ENCODE peak calls at places on chromosome 20, in six cellular contexts. W is WTC11, R is HepG2, H is GM12878, E is K562, P is H1. G is an unnamed sample.

GRCh38 chr20:63434599-63435378 is 37.7 kb downstream of the KCNQ2 start:
- DNase-seq in E (peak), W (peak), R (peak), H (peak), P (peak), G (peak)

GRCh38 chr20:62837790-62838458 is 21.1 kb downstream of the COL9A3 start:
- DNase-seq in W (no peak), R (peak), P (no peak), E (no peak), H (no peak), G (no peak)

GRCh38 chr20:25327521-25328235 is 63.0 kb downstream of the ABHD12 start:
- DNase-seq in E (no peak), H (no peak), P (no peak), R (no peak), W (no peak), G (no peak)

GRCh38 chr20:38935285-38935684 is 9.1 kb downstream of the FAM83D start:
- DNase-seq in E (no peak), H (no peak), R (no peak), W (no peak), P (no peak), G (no peak)

GRCh38 chr20:32603046-32603726 is 18.1 kb upstream of the NOL4L start:
- DNase-seq in H (no peak), P (no peak), R (no peak), W (no peak), E (no peak), G (no peak)

GRCh38 chr20:63641146-63641791 is 12.0 kb downstream of the STMN3 start:
- DNase-seq in W (no peak), E (peak), R (no peak), P (no peak), H (no peak), G (peak)

GRCh38 chr20:57064836-57065235 is 201.6 kb downstream of the BMP7 start:
- DNase-seq in W (no peak), H (no peak), E (no peak), P (no peak), R (no peak), G (no peak)

GRCh38 chr20:11454966-11455799 is 462.5 kb upstream of the BTBD3 start:
- DNase-seq in P (no peak), W (no peak), H (no peak), R (no peak), E (no peak), G (no peak)

GRCh38 chr20:25486377-25486776 is 78.9 kb downstream of the GINS1 start:
- DNase-seq in H (no peak), W (no peak), R (no peak), E (no peak), P (no peak), G (no peak)

GRCh38 chr20:47535088-47535487 is 33.4 kb downstream of the NCOA3 start:
- DNase-seq in W (peak), R (peak), P (peak), H (no peak), E (no peak), G (peak)

GRCh38 chr20:53847118-53847842 is 223.1 kb downstream of the BCAS1 start:
- DNase-seq in W (no peak), E (no peak), P (no peak), R (no peak), H (no peak), G (no peak)

GRCh38 chr20:63427206-63427605 is 45.2 kb downstream of the KCNQ2 start:
- DNase-seq in R (no peak), P (no peak), E (no peak), W (no peak), H (no peak), G (no peak)

GRCh38 chr20:63065911-63066310 is 59.1 kb upstream of the BHLHE23 start:
- DNase-seq in R (no peak), P (no peak), W (peak), H (no peak), E (no peak), G (no peak)

GRCh38 chr20:31987744-31988143 is 19.8 kb downstream of the XKR7 start:
- DNase-seq in H (no peak), W (no peak), P (no peak), R (peak), E (no peak), G (peak)

GRCh38 chr20:24991897-24992419 is 593 bp downstream of the APMAP start:
- DNase-seq in H (no peak), W (peak), R (no peak), E (peak), P (no peak), G (peak)

GRCh38 chr20:44959082-44959895 is 908 bp downstream of the TOMM34 start:
- DNase-seq in E (no peak), H (no peak), W (no peak), R (peak), P (no peak), G (peak)

GRCh38 chr20:56994006-56994405 is 272.4 kb downstream of the BMP7 start:
- DNase-seq in E (no peak), H (no peak), R (no peak), P (no peak), W (no peak), G (no peak)

GRCh38 chr20:31790401-31790800 is 28.8 kb upstream of the MYLK2 start:
- DNase-seq in E (no peak), W (no peak), H (no peak), P (no peak), R (no peak), G (no peak)

GRCh38 chr20:64233725-64234124 is 21.8 kb upstream of the PCMTD2 start:
- DNase-seq in W (no peak), H (no peak), P (no peak), E (no peak), R (no peak), G (no peak)

GRCh38 chr20:3730803-3731370 is 1.6 kb upstream of the HSPA12B start:
- DNase-seq in W (no peak), H (no peak), E (no peak), P (no peak), R (no peak), G (no peak)

GRCh38 chr20:63682384-63683139 is 13.9 kb upstream of the TNFRSF6B start:
- DNase-seq in P (no peak), H (no peak), E (no peak), W (no peak), R (peak), G (no peak)

GRCh38 chr20:13348301-13349239 is 127.5 kb downstream of the ISM1 start:
- DNase-seq in E (no peak), P (no peak), W (no peak), R (no peak), H (no peak), G (no peak)

GRCh38 chr20:43515628-43516027 is 8.1 kb downstream of the L3MBTL1 start:
- DNase-seq in E (peak), P (no peak), H (no peak), W (no peak), R (no peak), G (no peak)

DNA sequence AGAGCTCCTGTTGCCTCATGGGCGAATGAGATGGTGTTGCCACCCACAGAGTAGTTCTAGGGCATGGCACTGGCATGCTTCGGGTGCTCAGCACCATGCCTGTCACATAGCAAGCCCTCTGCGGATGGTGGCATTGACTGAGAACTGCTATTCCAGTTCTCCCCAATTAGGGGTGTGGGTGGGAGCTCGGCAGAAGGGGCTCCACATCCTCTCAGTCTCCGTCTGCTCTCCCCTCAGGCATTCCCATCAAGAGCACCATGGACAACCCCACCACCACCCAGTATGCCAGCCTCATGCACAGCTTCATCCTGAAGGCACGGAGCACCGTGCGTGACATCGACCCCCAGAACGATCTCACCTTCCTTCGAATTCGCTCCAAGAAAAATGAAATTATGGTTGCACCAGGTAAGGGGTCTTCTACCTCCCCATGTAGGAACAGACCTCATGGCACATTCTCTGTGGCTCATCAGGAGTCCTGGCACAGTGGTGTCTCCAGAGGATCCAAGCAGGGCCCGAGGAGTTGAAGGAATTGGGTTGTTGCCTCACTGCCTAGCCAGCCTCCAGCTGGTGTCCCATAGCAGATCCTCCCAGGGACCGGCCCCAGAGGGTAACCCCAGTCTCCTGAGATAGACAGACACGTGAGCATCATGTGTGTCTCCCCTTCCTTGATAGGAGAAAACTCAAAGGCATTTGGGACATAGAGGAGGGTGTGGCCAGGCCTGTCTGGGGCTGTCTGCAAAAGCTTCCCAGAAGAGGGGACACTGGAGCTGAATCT is 18.4 kb downstream of the DYNLRB1 start:
- DNase-seq in W (no peak), P (no peak), H (no peak), R (no peak), E (no peak), G (no peak)
- TF ChIP-seq CREB1 in W (no peak), P (no peak), H (no peak), R (no peak), E (no peak), G (no peak)

GRCh38 chr20:33993800-33994623 is at the start of gene RALY:
- DNase-seq in P (peak), H (no peak), R (peak), W (peak), E (peak), G (peak)
- TF ChIP-seq CREB1 in P (no peak), H (no peak), R (no peak), W (no peak), E (no peak), G (no peak)

DNA sequence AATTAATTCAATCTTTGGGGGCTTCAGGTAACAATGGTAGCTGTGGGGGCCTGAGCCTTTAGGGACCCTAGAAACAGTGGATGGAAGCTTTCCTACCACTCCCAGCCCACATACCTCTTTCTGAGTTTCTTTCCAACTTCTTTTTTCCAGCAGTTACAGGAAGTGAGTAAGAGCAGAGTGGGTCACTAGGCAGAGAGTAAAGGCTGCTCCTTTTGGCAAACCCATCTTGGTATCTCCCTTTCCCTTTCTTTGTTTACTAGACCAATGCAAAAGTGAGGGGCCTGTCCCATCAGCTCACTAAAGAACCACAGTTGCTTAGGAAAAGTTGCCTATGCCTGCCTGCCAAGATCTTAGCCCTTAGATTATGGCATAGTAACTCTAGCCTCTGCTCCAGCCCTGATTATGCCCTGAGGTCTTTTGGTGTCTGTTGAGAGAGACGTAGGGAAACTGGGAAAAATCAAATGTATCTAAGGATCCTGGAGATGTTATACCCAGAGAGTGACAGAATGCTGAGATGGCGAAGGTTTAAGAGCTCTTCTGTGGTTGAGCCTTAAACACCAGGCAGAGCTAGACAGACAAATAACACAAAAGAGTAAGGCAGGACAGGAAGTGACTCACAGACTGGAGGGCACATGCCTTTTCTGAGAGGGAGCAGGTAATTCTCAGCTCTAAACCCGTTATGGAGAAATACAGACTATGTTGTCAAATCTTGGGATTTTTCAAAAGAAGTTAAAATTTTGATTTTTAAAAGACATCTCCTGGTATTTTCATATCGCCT is 31.3 kb downstream of the TRMT6 start:
- DNase-seq in P (no peak), W (no peak), H (no peak), E (no peak), R (peak), G (no peak)
- TF ChIP-seq CREB1 in P (no peak), W (no peak), H (no peak), E (no peak), R (no peak), G (no peak)

DNA sequence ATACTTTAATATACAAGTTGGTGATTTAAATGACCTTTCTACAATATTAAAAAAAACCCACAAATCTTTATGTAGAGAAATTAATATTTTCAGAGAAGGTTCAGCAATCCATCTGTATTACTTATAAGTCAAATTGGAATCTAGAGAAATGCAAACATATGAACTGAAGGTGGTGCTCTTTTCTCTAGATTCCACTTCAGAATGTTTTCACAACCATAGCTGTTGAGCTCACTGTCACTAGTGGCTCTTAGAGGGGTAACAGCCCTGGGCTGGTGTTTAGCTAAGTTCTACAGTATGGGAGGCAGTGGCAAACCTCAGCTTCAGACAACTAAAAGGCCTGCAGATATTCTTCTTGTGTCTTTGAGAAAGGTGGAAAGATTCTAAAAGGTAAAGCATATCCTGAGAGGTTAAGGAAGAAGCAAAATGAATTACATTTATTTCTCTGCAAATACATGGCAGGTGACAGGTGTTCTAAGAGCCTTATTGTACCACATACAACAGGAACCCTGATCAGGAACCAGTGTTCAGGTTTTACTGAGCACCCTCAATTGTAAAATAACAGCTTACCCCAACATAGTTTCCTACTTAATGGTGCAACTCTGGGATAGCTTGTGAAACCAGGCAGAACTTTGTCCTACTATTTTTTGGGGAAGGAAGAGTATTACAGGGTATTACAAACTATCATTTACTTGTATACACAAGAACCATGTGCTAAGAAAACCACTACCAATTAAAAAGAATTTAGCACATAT is 56.6 kb upstream of the SAMHD1 start:
- DNase-seq in W (no peak), H (no peak), P (no peak), E (peak), R (peak), G (no peak)
- TF ChIP-seq CREB1 in W (no peak), H (no peak), P (no peak), E (no peak), R (no peak), G (no peak)

GRCh38 chr20:22824077-22824476 is 211.0 kb upstream of the SSTR4 start:
- DNase-seq in W (no peak), E (no peak), P (no peak), H (no peak), R (no peak), G (no peak)
- TF ChIP-seq CREB1 in W (no peak), E (no peak), P (no peak), H (no peak), R (no peak), G (no peak)

GRCh38 chr20:61525781-61526431 is 273.8 kb downstream of the CDH4 start:
- DNase-seq in E (peak), W (no peak), R (no peak), H (no peak), P (no peak), G (no peak)
- TF ChIP-seq CREB1 in E (no peak), W (no peak), R (no peak), H (no peak), P (no peak), G (no peak)

DNA sequence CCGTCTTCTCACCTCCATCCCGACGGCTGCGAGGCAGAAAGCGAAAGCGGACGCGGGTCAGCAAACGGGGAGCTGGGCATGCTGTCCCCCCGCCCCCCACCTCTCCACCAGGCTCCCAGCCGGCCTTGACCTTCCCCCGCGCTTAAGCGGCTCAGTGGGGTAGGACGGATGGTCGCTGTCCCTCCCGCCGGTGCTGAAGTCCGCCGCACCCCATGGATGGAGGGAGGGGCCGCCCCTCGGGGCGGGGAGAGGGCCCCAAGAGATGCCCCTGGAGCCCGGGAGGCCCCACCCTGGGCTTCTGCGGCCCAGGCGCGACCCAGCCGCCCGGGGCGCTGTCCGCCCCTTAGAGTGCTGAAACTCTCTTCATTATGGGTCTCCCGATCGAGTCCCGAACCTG is at the start of gene KCNB1:
- DNase-seq in R (peak), H (no peak), E (peak), W (peak), P (peak), G (peak)
- TF ChIP-seq CREB1 in R (no peak), H (no peak), E (no peak), W (peak), P (peak), G (no peak)

GRCh38 chr20:10213526-10213925 is 5.1 kb upstream of the SNAP25 start:
- DNase-seq in E (no peak), H (no peak), R (no peak), W (no peak), P (no peak), G (no peak)

DNA sequence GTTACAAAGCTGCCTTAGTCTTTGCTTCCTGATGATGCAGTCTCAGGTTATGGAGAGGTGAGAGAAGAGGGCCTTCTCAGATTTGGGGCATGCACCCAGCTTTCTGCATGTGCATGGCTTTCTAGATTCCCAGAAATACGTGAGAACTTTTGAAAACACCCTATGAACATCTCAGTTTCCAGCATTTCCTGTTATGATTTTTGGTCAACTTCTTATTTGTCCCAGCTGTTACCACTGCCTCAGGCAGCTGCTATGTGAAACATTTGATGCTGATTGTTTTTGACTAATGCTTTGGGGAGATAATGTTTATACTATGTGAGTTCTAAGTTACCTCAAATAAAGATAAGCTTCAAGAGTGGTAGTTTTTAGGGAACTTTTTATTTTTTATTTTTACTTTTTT is 9.5 kb upstream of the SNAP25 start:
- DNase-seq in R (no peak), W (no peak), H (no peak), E (no peak), P (no peak), G (no peak)
- TF ChIP-seq CREB1 in R (no peak), W (no peak), H (no peak), E (no peak), P (no peak), G (no peak)

G was measured in GM23338.